ENCODE peak calls at places on chromosomes 3 and 15, in six cellular contexts. U, F, D, L, T and X are unnamed samples.

GRCh38 chr3:72973031-72973723 is 23.4 kb upstream of the PPP4R2 start:
- DNase-seq in U (no peak), F (no peak), D (peak), L (no peak), T (no peak), X (no peak)

GRCh38 chr3:141471160-141471559 is 15.7 kb upstream of the RASA2 start:
- DNase-seq in U (no peak), F (no peak), D (no peak), L (no peak), T (no peak), X (no peak)

GRCh38 chr15:36793205-36793604 is 213.8 kb downstream of the CDIN1 start:
- DNase-seq in U (no peak), F (no peak), D (no peak), L (no peak), T (no peak), X (no peak)

GRCh38 chr3:50112462-50112861 is 23.7 kb downstream of the RBM5 start:
- DNase-seq in U (no peak), F (no peak), D (no peak), L (no peak), T (no peak), X (no peak)

GRCh38 chr15:96421211-96421610 is 90.7 kb downstream of the NR2F2 start:
- DNase-seq in U (no peak), F (no peak), D (no peak), L (no peak), T (no peak), X (no peak)

GRCh38 chr3:194536883-194537637 is 50.3 kb upstream of the ATP13A3 start:
- DNase-seq in U (no peak), F (no peak), D (peak), L (no peak), T (no peak), X (no peak)

GRCh38 chr15:73602444-73602843 is 30.7 kb downstream of the NPTN start:
- DNase-seq in U (no peak), F (no peak), D (no peak), L (no peak), T (no peak), X (no peak)

GRCh38 chr3:39192490-39193092 is at the start of gene XIRP1:
- DNase-seq in U (no peak), F (no peak), D (no peak), L (no peak), T (no peak), X (no peak)

GRCh38 chr3:63228677-63229076 is 49.4 kb upstream of the SYNPR start:
- DNase-seq in U (peak), F (peak), D (peak), L (peak), T (no peak), X (no peak)

GRCh38 chr15:101320501-101321052 is 25.5 kb upstream of the SNRPA1 start:
- DNase-seq in U (no peak), F (peak), D (peak), L (no peak), T (peak), X (peak)

GRCh38 chr3:50825841-50826240 is 151.1 kb downstream of the DOCK3 start:
- DNase-seq in U (no peak), F (no peak), D (no peak), L (no peak), T (no peak), X (no peak)